ENCODE peak calls at places on chromosomes 7 and 10, in seven cellular contexts. One of them, this sample, is unnamed.

GRCh38 chr10:100668001-100668400 is 77.4 kb upstream of the PAX2 start:
- DNase-seq in SJSA1: no peak
- DNase-seq in occipital lobe: no peak
- DNase-seq in heart left ventricle: no peak
- DNase-seq in putamen: no peak
- DNase-seq in astrocyte of the spinal cord: no peak
- DNase-seq in GOT3: no peak
- DNase-seq in this sample: no peak

GRCh38 chr10:102988404-102989314 is 70.6 kb downstream of the CNNM2 start:
- DNase-seq in SJSA1: peak; percentile 32
- DNase-seq in occipital lobe: no peak
- DNase-seq in heart left ventricle: no peak
- DNase-seq in GOT3: no peak
- DNase-seq in astrocyte of the spinal cord: peak; percentile 5
- DNase-seq in putamen: no peak
- DNase-seq in this sample: no peak

GRCh38 chr10:112327678-112328077 is 44.5 kb downstream of the TECTB start:
- DNase-seq in GOT3: no peak
- DNase-seq in heart left ventricle: no peak
- DNase-seq in SJSA1: no peak
- DNase-seq in putamen: no peak
- DNase-seq in astrocyte of the spinal cord: no peak
- DNase-seq in occipital lobe: no peak
- DNase-seq in this sample: no peak

GRCh38 chr10:45592432-45592831 is 80.1 kb downstream of the ZFAND4 start:
- DNase-seq in occipital lobe: no peak
- DNase-seq in SJSA1: no peak
- DNase-seq in putamen: no peak
- DNase-seq in GOT3: no peak
- DNase-seq in astrocyte of the spinal cord: no peak
- DNase-seq in heart left ventricle: no peak
- DNase-seq in this sample: no peak

GRCh38 chr10:127889605-127890195 is 3.0 kb downstream of the CLRN3 start:
- DNase-seq in putamen: no peak
- DNase-seq in heart left ventricle: no peak
- DNase-seq in SJSA1: peak; percentile 25
- DNase-seq in occipital lobe: no peak
- DNase-seq in astrocyte of the spinal cord: peak; percentile 50
- DNase-seq in GOT3: no peak
- DNase-seq in this sample: no peak

GRCh38 chr7:139541600-139542307 is 18.3 kb downstream of the CLEC2L start:
- DNase-seq in heart left ventricle: no peak
- DNase-seq in putamen: no peak
- DNase-seq in SJSA1: no peak
- DNase-seq in occipital lobe: no peak
- DNase-seq in astrocyte of the spinal cord: no peak
- DNase-seq in GOT3: no peak
- DNase-seq in this sample: no peak

GRCh38 chr7:57416601-57417358 is 33.2 kb upstream of the ZNF716 start:
- DNase-seq in occipital lobe: no peak
- DNase-seq in putamen: no peak
- DNase-seq in astrocyte of the spinal cord: no peak
- DNase-seq in SJSA1: no peak
- DNase-seq in heart left ventricle: no peak
- DNase-seq in GOT3: no peak
- DNase-seq in this sample: no peak

GRCh38 chr7:50856821-50857220 is 74.1 kb upstream of the GRB10 start:
- DNase-seq in SJSA1: no peak
- DNase-seq in GOT3: no peak
- DNase-seq in occipital lobe: no peak
- DNase-seq in heart left ventricle: no peak
- DNase-seq in putamen: no peak
- DNase-seq in astrocyte of the spinal cord: no peak
- DNase-seq in this sample: no peak

GRCh38 chr10:16792675-16793074 is 24.5 kb downstream of the RSU1 start:
- DNase-seq in astrocyte of the spinal cord: peak; percentile 79
- DNase-seq in putamen: no peak
- DNase-seq in heart left ventricle: peak; percentile 86
- DNase-seq in GOT3: no peak
- DNase-seq in SJSA1: no peak
- DNase-seq in occipital lobe: no peak
- DNase-seq in this sample: no peak

GRCh38 chr10:85612833-85613232 is 753.8 kb downstream of the GRID1 start:
- DNase-seq in astrocyte of the spinal cord: no peak
- DNase-seq in putamen: no peak
- DNase-seq in GOT3: no peak
- DNase-seq in heart left ventricle: no peak
- DNase-seq in SJSA1: no peak
- DNase-seq in occipital lobe: no peak
- DNase-seq in this sample: no peak

GRCh38 chr10:124328514-124329220 is 90.1 kb downstream of the OAT start:
- DNase-seq in GOT3: no peak
- DNase-seq in putamen: no peak
- DNase-seq in occipital lobe: no peak
- DNase-seq in astrocyte of the spinal cord: no peak
- DNase-seq in heart left ventricle: no peak
- DNase-seq in SJSA1: no peak
- DNase-seq in this sample: no peak

GRCh38 chr7:64879097-64879730 is 23.9 kb upstream of the ZNF273 start:
- DNase-seq in putamen: no peak
- DNase-seq in GOT3: no peak
- DNase-seq in heart left ventricle: peak; percentile 8
- DNase-seq in occipital lobe: no peak
- DNase-seq in SJSA1: no peak
- DNase-seq in astrocyte of the spinal cord: no peak
- DNase-seq in this sample: peak; percentile 9

This sample was measured in GM10248.